ENCODE peak calls at places on chromosomes 5 and 9, in eight cellular contexts. R is upper lobe of right lung, L is thyroid gland, G is spleen, M is tibial nerve, K is GM23248, T is ovary, O is aorta. S is an unnamed sample.

GRCh38 chr5:16957305-16958165 is 21.4 kb upstream of the MYO10 start:
- DNase-seq in R (no peak), L (no peak), G (no peak), M (no peak), K (peak; percentile 94), T (no peak), O (no peak), S (no peak)

GRCh38 chr9:89171231-89171630 is 7.4 kb downstream of the SHC3 start:
- DNase-seq in R (no peak), L (peak; percentile 56), G (no peak), M (no peak), K (no peak), T (no peak), O (no peak), S (no peak)

GRCh38 chr5:42691413-42691861 is 65.2 kb upstream of the CCDC152 start:
- DNase-seq in R (no peak), L (no peak), G (peak; percentile 42), M (no peak), K (no peak), T (no peak), O (no peak), S (no peak)

GRCh38 chr9:89878003-89878411 is 273.2 kb downstream of the GADD45G start:
- DNase-seq in R (peak; percentile 18), L (no peak), G (peak; percentile 38), M (no peak), K (no peak), T (peak; percentile 4), O (peak; percentile 55), S (no peak)

GRCh38 chr5:119082691-119083090 is 11.8 kb downstream of the DMXL1 start:
- DNase-seq in R (no peak), L (no peak), G (no peak), M (no peak), K (no peak), T (no peak), O (no peak), S (no peak)

GRCh38 chr5:91061946-91062586 is 321.1 kb downstream of the ARRDC3 start:
- DNase-seq in R (no peak), L (no peak), G (no peak), M (no peak), K (no peak), T (no peak), O (no peak), S (no peak)

GRCh38 chr5:80083115-80083890 is 48.2 kb downstream of the THBS4 start:
- DNase-seq in R (no peak), L (peak; percentile 14), G (no peak), M (peak; percentile 19), K (peak; percentile 94), T (peak; percentile 53), O (no peak), S (peak; percentile 55)

GRCh38 chr5:123344819-123345426 is 78.3 kb downstream of the CEP120 start:
- DNase-seq in R (no peak), L (peak; percentile 30), G (no peak), M (no peak), K (peak; percentile 78), T (peak; percentile 23), O (no peak), S (no peak)

DNA sequence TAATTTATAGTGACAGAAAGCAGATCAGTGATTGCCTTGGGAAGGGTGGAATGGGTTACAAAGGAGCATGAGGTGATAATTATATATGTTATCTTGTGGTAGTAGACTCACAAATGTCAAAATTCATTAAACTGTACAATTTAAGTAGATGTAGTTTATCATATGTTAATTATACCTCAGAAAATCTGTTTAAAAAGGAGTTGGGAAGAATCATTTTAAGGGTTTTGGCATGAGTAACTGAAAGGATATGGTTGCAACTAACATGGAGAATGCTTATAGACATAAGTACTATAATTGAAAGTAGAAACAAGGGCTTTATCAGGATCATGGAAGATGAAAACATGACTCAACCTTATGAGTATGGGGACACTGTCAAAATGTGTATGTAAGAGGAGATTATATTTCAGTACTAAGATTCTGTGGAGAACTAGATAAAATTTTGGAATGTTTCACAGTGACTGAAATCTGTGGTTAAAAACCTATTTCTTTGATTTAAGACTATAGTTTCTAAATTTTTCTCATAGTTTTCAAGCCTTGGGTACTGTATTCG is 73.2 kb downstream of the FCHO2 start:
- DNase-seq in R (no peak), L (no peak), G (no peak), M (no peak), K (peak; percentile 18), T (no peak), O (no peak), S (no peak)
- H3K27ac ChIP-seq in R (no peak overlapping the region), L (no peak overlapping the region), G (no peak overlapping the region), M (no peak overlapping the region), K (peak overlapping the region; percentile 0), T (no peak overlapping the region), O (no peak overlapping the region), S (no peak overlapping the region)

GRCh38 chr5:141039061-141039460 is 12.1 kb upstream of the PCDHB1 start:
- DNase-seq in R (no peak), L (no peak), G (no peak), M (no peak), K (no peak), T (no peak), O (no peak), S (no peak)
- H3K4me3 ChIP-seq in R (no peak overlapping the region), L (no peak overlapping the region), G (no peak overlapping the region), M (no peak overlapping the region), K (no peak overlapping the region), T (no peak overlapping the region), O (no peak overlapping the region), S (no peak overlapping the region)

DNA sequence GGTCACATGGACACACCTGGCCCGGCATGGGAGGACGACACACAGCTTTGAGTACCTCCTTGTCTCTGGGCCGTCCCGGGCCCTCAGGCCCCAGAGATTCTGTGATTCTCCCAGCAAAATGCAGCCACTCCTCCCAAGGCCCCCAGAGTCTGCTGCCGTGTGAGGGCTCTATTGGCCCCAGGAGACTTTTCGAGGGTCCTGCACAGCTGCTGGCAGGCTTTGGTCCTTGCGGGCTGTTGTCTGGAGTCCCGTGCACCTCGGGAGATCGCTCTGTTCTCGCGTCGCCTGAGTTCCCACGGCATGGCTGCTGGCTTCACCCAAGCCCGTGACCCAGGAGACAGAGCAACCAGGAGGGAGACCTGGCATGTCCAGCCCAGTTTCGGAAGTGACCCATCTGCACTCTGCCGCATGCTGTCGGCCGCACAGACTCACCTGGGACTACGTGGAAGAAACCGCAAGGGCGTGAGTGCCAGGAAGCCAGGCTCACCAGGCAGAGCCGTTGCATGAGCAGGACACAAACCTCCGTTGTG is 46.8 kb upstream of the NKD2 start:
- DNase-seq in R (no peak), L (no peak), G (peak; percentile 56), M (no peak), K (no peak), T (no peak), O (no peak), S (no peak)
- H3K27me3 ChIP-seq in R (peaks cover 7% of the 10 kb centered on the region), L (no peaks in the 10 kb centered on the region), G (peaks cover 99% of the 10 kb centered on the region), M (no peaks in the 10 kb centered on the region), K (peaks cover 18% of the 10 kb centered on the region), T (no peaks in the 10 kb centered on the region), O (no peaks in the 10 kb centered on the region), S (peaks cover 2% of the 10 kb centered on the region)

GRCh38 chr5:157324237-157324636 is 58.3 kb downstream of the CYFIP2 start:
- DNase-seq in R (no peak), L (no peak), G (no peak), M (no peak), K (no peak), T (no peak), O (no peak), S (no peak)

GRCh38 chr5:157326440-157327023 is 60.6 kb downstream of the CYFIP2 start:
- DNase-seq in R (no peak), L (no peak), G (no peak), M (no peak), K (no peak), T (no peak), O (no peak), S (no peak)

GRCh38 chr5:157327771-157328170 is 61.8 kb downstream of the CYFIP2 start:
- DNase-seq in R (no peak), L (no peak), G (no peak), M (no peak), K (no peak), T (no peak), O (no peak), S (peak; percentile 26)

GRCh38 chr5:157323107-157323706 is 57.3 kb downstream of the CYFIP2 start:
- DNase-seq in R (no peak), L (no peak), G (no peak), M (no peak), K (no peak), T (no peak), O (no peak), S (no peak)

DNA sequence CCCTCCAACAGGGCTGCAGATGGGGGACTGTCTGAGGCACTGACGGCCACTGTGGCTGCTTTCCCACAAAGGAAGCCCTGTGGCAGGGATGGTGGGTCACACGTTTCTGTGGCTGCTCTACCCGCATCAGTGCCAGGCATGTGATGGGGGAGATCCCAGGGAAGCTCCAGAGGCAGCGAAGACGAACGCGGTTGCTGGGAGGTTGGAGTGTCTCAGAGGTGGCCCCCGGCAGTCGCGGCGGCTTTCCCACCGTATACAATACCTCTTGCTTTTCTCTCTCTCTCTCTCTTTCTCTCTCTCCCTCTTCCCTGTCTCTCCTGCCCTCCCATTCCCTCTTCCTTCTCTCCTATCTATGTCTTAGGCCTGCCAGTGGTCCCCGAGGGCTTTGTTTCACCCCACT is 56.7 kb downstream of the CYFIP2 start:
- DNase-seq in R (no peak), L (no peak), G (no peak), M (no peak), K (no peak), T (no peak), O (no peak), S (no peak)
- H3K27ac ChIP-seq in R (no peak overlapping the region), L (no peak overlapping the region), G (no peak overlapping the region), M (no peak overlapping the region), K (no peak overlapping the region), T (no peak overlapping the region), O (no peak overlapping the region), S (no peak overlapping the region)

DNA sequence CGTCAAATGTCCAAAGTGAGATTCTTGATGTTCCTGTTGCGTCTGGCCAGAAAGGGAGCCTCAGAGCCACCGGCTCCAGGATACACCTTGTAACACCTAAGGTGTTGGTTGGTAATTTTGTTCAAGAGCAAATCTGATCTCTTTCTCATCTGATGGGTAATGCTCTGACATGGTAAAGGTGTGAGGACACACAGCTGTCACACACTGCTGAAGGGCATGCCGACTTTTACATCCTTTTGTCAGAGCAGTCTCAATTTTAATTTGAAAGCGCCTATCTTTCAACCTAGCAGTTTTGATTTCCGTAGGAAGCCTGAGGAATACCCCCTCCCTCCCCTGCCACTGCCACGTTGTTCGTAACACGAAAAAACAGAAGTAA is 57.5 kb downstream of the TSTD2 start:
- DNase-seq in R (peak; percentile 10), L (no peak), G (peak; percentile 19), M (no peak), K (no peak), T (no peak), O (no peak), S (no peak)
- H3K4me3 ChIP-seq in R (peak overlapping the region; percentile 23), L (no peak overlapping the region), G (no peak overlapping the region), M (no peak overlapping the region), K (no peak overlapping the region), T (no peak overlapping the region), O (no peak overlapping the region), S (no peak overlapping the region)